ENCODE peak calls at places on chromosomes 16 and 17, in nine cellular contexts. One of them, this sample, is unnamed.

GRCh38 chr17:37294888-37295287 is 80.9 kb upstream of the C17orf78 start:
- DNase-seq in mucosa of descending colon: no peak
- DNase-seq in left ventricle myocardium inferior: no peak
- DNase-seq in ovary: no peak
- DNase-seq in bronchial epithelial cell: no peak
- DNase-seq in CD4-positive, alpha-beta T cell: no peak
- DNase-seq in BE2C: no peak
- DNase-seq in AG09309: no peak
- DNase-seq in neural progenitor cell: peak; percentile 16
- DNase-seq in this sample: no peak

GRCh38 chr17:39527220-39527813 is 66.0 kb downstream of the CDK12 start:
- DNase-seq in left ventricle myocardium inferior: no peak
- DNase-seq in bronchial epithelial cell: peak; percentile 38
- DNase-seq in ovary: no peak
- DNase-seq in AG09309: no peak
- DNase-seq in mucosa of descending colon: no peak
- DNase-seq in BE2C: no peak
- DNase-seq in CD4-positive, alpha-beta T cell: no peak
- DNase-seq in neural progenitor cell: peak; percentile 39
- DNase-seq in this sample: no peak

GRCh38 chr17:34658796-34659195 is 79.4 kb downstream of the TMEM132E start:
- DNase-seq in BE2C: no peak
- DNase-seq in AG09309: no peak
- DNase-seq in CD4-positive, alpha-beta T cell: no peak
- DNase-seq in mucosa of descending colon: no peak
- DNase-seq in ovary: no peak
- DNase-seq in bronchial epithelial cell: no peak
- DNase-seq in left ventricle myocardium inferior: no peak
- DNase-seq in neural progenitor cell: no peak
- DNase-seq in this sample: no peak

GRCh38 chr17:4858880-4859260 is 25.7 kb downstream of the MINK1 start:
- DNase-seq in mucosa of descending colon: no peak
- DNase-seq in bronchial epithelial cell: peak; percentile 93
- DNase-seq in AG09309: no peak
- DNase-seq in ovary: no peak
- DNase-seq in CD4-positive, alpha-beta T cell: no peak
- DNase-seq in left ventricle myocardium inferior: peak; percentile 63
- DNase-seq in neural progenitor cell: no peak
- DNase-seq in BE2C: peak; percentile 47
- DNase-seq in this sample: peak; percentile 66

GRCh38 chr17:80455328-80455710 is 21.1 kb downstream of the NPTX1 start:
- DNase-seq in AG09309: no peak
- DNase-seq in BE2C: peak; percentile 70
- DNase-seq in CD4-positive, alpha-beta T cell: no peak
- DNase-seq in mucosa of descending colon: no peak
- DNase-seq in neural progenitor cell: peak; percentile 86
- DNase-seq in bronchial epithelial cell: no peak
- DNase-seq in ovary: no peak
- DNase-seq in left ventricle myocardium inferior: no peak
- DNase-seq in this sample: peak; percentile 53

GRCh38 chr17:35460354-35460851 is 11.8 kb upstream of the SLFN13 start:
- DNase-seq in mucosa of descending colon: peak; percentile 91
- DNase-seq in bronchial epithelial cell: peak; percentile 23
- DNase-seq in AG09309: no peak
- DNase-seq in neural progenitor cell: peak; percentile 87
- DNase-seq in left ventricle myocardium inferior: peak; percentile 25
- DNase-seq in CD4-positive, alpha-beta T cell: peak; percentile 41
- DNase-seq in ovary: peak; percentile 18
- DNase-seq in BE2C: peak; percentile 17
- DNase-seq in this sample: no peak

GRCh38 chr17:49748791-49749190 is 15.1 kb downstream of the FAM117A start:
- DNase-seq in BE2C: no peak
- DNase-seq in neural progenitor cell: no peak
- DNase-seq in bronchial epithelial cell: no peak
- DNase-seq in mucosa of descending colon: peak; percentile 61
- DNase-seq in ovary: no peak
- DNase-seq in left ventricle myocardium inferior: no peak
- DNase-seq in AG09309: no peak
- DNase-seq in CD4-positive, alpha-beta T cell: peak; percentile 37
- DNase-seq in this sample: no peak

GRCh38 chr17:82333279-82334171 is at the start of gene SECTM1:
- DNase-seq in left ventricle myocardium inferior: peak; percentile 66
- DNase-seq in mucosa of descending colon: peak; percentile 82
- DNase-seq in BE2C: peak; percentile 26
- DNase-seq in CD4-positive, alpha-beta T cell: no peak
- DNase-seq in neural progenitor cell: peak; percentile 72
- DNase-seq in AG09309: no peak
- DNase-seq in ovary: peak; percentile 74
- DNase-seq in bronchial epithelial cell: no peak
- DNase-seq in this sample: peak; percentile 21

GRCh38 chr17:14510136-14510535 is 209.3 kb downstream of the HS3ST3B1 start:
- DNase-seq in BE2C: no peak
- DNase-seq in neural progenitor cell: no peak
- DNase-seq in ovary: no peak
- DNase-seq in AG09309: peak; percentile 11
- DNase-seq in CD4-positive, alpha-beta T cell: no peak
- DNase-seq in bronchial epithelial cell: peak; percentile 45
- DNase-seq in left ventricle myocardium inferior: no peak
- DNase-seq in mucosa of descending colon: no peak
- DNase-seq in this sample: no peak

GRCh38 chr17:50570516-50570915 is 10.0 kb downstream of the CACNA1G start:
- DNase-seq in BE2C: no peak
- DNase-seq in ovary: no peak
- DNase-seq in left ventricle myocardium inferior: no peak
- DNase-seq in bronchial epithelial cell: no peak
- DNase-seq in AG09309: no peak
- DNase-seq in CD4-positive, alpha-beta T cell: no peak
- DNase-seq in mucosa of descending colon: no peak
- DNase-seq in neural progenitor cell: no peak
- DNase-seq in this sample: no peak

GRCh38 chr16:58435779-58436178 is 43.5 kb downstream of the GINS3 start:
- DNase-seq in AG09309: no peak
- DNase-seq in ovary: no peak
- DNase-seq in bronchial epithelial cell: no peak
- DNase-seq in left ventricle myocardium inferior: no peak
- DNase-seq in mucosa of descending colon: no peak
- DNase-seq in neural progenitor cell: no peak
- DNase-seq in CD4-positive, alpha-beta T cell: no peak
- DNase-seq in BE2C: no peak
- DNase-seq in this sample: no peak

GRCh38 chr17:9862191-9862590 is 36.5 kb downstream of the GLP2R start:
- DNase-seq in mucosa of descending colon: no peak
- DNase-seq in CD4-positive, alpha-beta T cell: no peak
- DNase-seq in bronchial epithelial cell: no peak
- DNase-seq in neural progenitor cell: no peak
- DNase-seq in AG09309: no peak
- DNase-seq in BE2C: no peak
- DNase-seq in ovary: no peak
- DNase-seq in left ventricle myocardium inferior: no peak
- DNase-seq in this sample: no peak

GRCh38 chr16:84778720-84779119 is 41.1 kb upstream of the CRISPLD2 start:
- DNase-seq in CD4-positive, alpha-beta T cell: no peak
- DNase-seq in AG09309: no peak
- DNase-seq in ovary: no peak
- DNase-seq in mucosa of descending colon: no peak
- DNase-seq in left ventricle myocardium inferior: no peak
- DNase-seq in bronchial epithelial cell: no peak
- DNase-seq in neural progenitor cell: no peak
- DNase-seq in BE2C: no peak
- DNase-seq in this sample: no peak

GRCh38 chr17:1532836-1533602 is 16.6 kb upstream of the INPP5K start:
- DNase-seq in BE2C: peak; percentile 34
- DNase-seq in left ventricle myocardium inferior: no peak
- DNase-seq in ovary: no peak
- DNase-seq in neural progenitor cell: peak; percentile 69
- DNase-seq in AG09309: no peak
- DNase-seq in mucosa of descending colon: no peak
- DNase-seq in CD4-positive, alpha-beta T cell: peak; percentile 48
- DNase-seq in bronchial epithelial cell: no peak
- DNase-seq in this sample: no peak

GRCh38 chr16:85428899-85429775 is 184.0 kb upstream of the GSE1 start:
- DNase-seq in BE2C: peak; percentile 55
- DNase-seq in left ventricle myocardium inferior: peak; percentile 11
- DNase-seq in bronchial epithelial cell: no peak
- DNase-seq in CD4-positive, alpha-beta T cell: no peak
- DNase-seq in neural progenitor cell: no peak
- DNase-seq in ovary: peak; percentile 20
- DNase-seq in AG09309: no peak
- DNase-seq in mucosa of descending colon: peak; percentile 39
- DNase-seq in this sample: no peak

GRCh38 chr17:75693500-75694481 is 26.7 kb downstream of the SAP30BP start:
- DNase-seq in ovary: no peak
- DNase-seq in mucosa of descending colon: no peak
- DNase-seq in CD4-positive, alpha-beta T cell: no peak
- DNase-seq in BE2C: peak; percentile 91
- DNase-seq in left ventricle myocardium inferior: peak; percentile 82
- DNase-seq in AG09309: peak; percentile 91
- DNase-seq in neural progenitor cell: peak; percentile 71
- DNase-seq in bronchial epithelial cell: peak; percentile 57
- DNase-seq in this sample: peak; percentile 89

GRCh38 chr17:12644623-12645022 is 21.1 kb upstream of the MYOCD start:
- DNase-seq in ovary: no peak
- DNase-seq in left ventricle myocardium inferior: no peak
- DNase-seq in BE2C: no peak
- DNase-seq in AG09309: no peak
- DNase-seq in bronchial epithelial cell: no peak
- DNase-seq in CD4-positive, alpha-beta T cell: no peak
- DNase-seq in mucosa of descending colon: no peak
- DNase-seq in neural progenitor cell: no peak
- DNase-seq in this sample: no peak

GRCh38 chr17:66371561-66371960 is 69.1 kb downstream of the PRKCA start:
- DNase-seq in neural progenitor cell: no peak
- DNase-seq in ovary: no peak
- DNase-seq in BE2C: no peak
- DNase-seq in left ventricle myocardium inferior: no peak
- DNase-seq in bronchial epithelial cell: no peak
- DNase-seq in mucosa of descending colon: no peak
- DNase-seq in AG09309: no peak
- DNase-seq in CD4-positive, alpha-beta T cell: no peak
- DNase-seq in this sample: no peak

GRCh38 chr16:23128056-23128455 is 21.2 kb downstream of the USP31 start:
- DNase-seq in mucosa of descending colon: no peak
- DNase-seq in left ventricle myocardium inferior: no peak
- DNase-seq in bronchial epithelial cell: no peak
- DNase-seq in neural progenitor cell: no peak
- DNase-seq in AG09309: no peak
- DNase-seq in CD4-positive, alpha-beta T cell: no peak
- DNase-seq in BE2C: no peak
- DNase-seq in ovary: no peak
- DNase-seq in this sample: no peak

GRCh38 chr16:41439-42068 is 11.9 kb downstream of the POLR3K start:
- DNase-seq in BE2C: no peak
- DNase-seq in left ventricle myocardium inferior: no peak
- DNase-seq in bronchial epithelial cell: no peak
- DNase-seq in ovary: no peak
- DNase-seq in CD4-positive, alpha-beta T cell: no peak
- DNase-seq in neural progenitor cell: no peak
- DNase-seq in mucosa of descending colon: peak; percentile 30
- DNase-seq in AG09309: no peak
- DNase-seq in this sample: no peak

GRCh38 chr17:45270828-45271418 is 9.0 kb upstream of the SPATA32 start:
- DNase-seq in mucosa of descending colon: no peak
- DNase-seq in ovary: no peak
- DNase-seq in CD4-positive, alpha-beta T cell: peak; percentile 49
- DNase-seq in neural progenitor cell: peak; percentile 71
- DNase-seq in AG09309: no peak
- DNase-seq in BE2C: peak; percentile 69
- DNase-seq in left ventricle myocardium inferior: no peak
- DNase-seq in bronchial epithelial cell: no peak
- DNase-seq in this sample: no peak
- TF ChIP-seq CTCF in mucosa of descending colon: peak; percentile 56
- TF ChIP-seq CTCF in ovary: no peak
- TF ChIP-seq CTCF in CD4-positive, alpha-beta T cell: peak; percentile 71
- TF ChIP-seq CTCF in neural progenitor cell: peak; percentile 83
- TF ChIP-seq CTCF in AG09309: peak; percentile 69
- TF ChIP-seq CTCF in BE2C: peak; percentile 83
- TF ChIP-seq CTCF in left ventricle myocardium inferior: peak; percentile 58
- TF ChIP-seq CTCF in bronchial epithelial cell: peak; percentile 74
- TF ChIP-seq CTCF in this sample: peak; percentile 15

GRCh38 chr16:29315916-29316517 is 90.5 kb downstream of the NPIPB11 start:
- DNase-seq in bronchial epithelial cell: no peak
- DNase-seq in mucosa of descending colon: no peak
- DNase-seq in left ventricle myocardium inferior: no peak
- DNase-seq in neural progenitor cell: peak; percentile 58
- DNase-seq in ovary: no peak
- DNase-seq in BE2C: peak; percentile 41
- DNase-seq in AG09309: no peak
- DNase-seq in CD4-positive, alpha-beta T cell: no peak
- DNase-seq in this sample: no peak
- TF ChIP-seq CTCF in bronchial epithelial cell: peak; percentile 22
- TF ChIP-seq CTCF in mucosa of descending colon: no peak
- TF ChIP-seq CTCF in left ventricle myocardium inferior: peak; percentile 40
- TF ChIP-seq CTCF in neural progenitor cell: peak; percentile 54
- TF ChIP-seq CTCF in ovary: no peak
- TF ChIP-seq CTCF in BE2C: peak; percentile 53
- TF ChIP-seq CTCF in AG09309: no peak
- TF ChIP-seq CTCF in CD4-positive, alpha-beta T cell: no peak
- TF ChIP-seq CTCF in this sample: no peak

GRCh38 chr16:56643833-56644232 is 5.4 kb downstream of the MT1A start:
- DNase-seq in CD4-positive, alpha-beta T cell: no peak
- DNase-seq in neural progenitor cell: no peak
- DNase-seq in BE2C: no peak
- DNase-seq in bronchial epithelial cell: no peak
- DNase-seq in left ventricle myocardium inferior: no peak
- DNase-seq in AG09309: no peak
- DNase-seq in mucosa of descending colon: peak; percentile 25
- DNase-seq in ovary: no peak
- DNase-seq in this sample: no peak
- TF ChIP-seq CTCF in CD4-positive, alpha-beta T cell: no peak
- TF ChIP-seq CTCF in neural progenitor cell: no peak
- TF ChIP-seq CTCF in BE2C: no peak
- TF ChIP-seq CTCF in bronchial epithelial cell: no peak
- TF ChIP-seq CTCF in left ventricle myocardium inferior: no peak
- TF ChIP-seq CTCF in AG09309: no peak
- TF ChIP-seq CTCF in mucosa of descending colon: no peak
- TF ChIP-seq CTCF in ovary: no peak
- TF ChIP-seq CTCF in this sample: no peak

DNA sequence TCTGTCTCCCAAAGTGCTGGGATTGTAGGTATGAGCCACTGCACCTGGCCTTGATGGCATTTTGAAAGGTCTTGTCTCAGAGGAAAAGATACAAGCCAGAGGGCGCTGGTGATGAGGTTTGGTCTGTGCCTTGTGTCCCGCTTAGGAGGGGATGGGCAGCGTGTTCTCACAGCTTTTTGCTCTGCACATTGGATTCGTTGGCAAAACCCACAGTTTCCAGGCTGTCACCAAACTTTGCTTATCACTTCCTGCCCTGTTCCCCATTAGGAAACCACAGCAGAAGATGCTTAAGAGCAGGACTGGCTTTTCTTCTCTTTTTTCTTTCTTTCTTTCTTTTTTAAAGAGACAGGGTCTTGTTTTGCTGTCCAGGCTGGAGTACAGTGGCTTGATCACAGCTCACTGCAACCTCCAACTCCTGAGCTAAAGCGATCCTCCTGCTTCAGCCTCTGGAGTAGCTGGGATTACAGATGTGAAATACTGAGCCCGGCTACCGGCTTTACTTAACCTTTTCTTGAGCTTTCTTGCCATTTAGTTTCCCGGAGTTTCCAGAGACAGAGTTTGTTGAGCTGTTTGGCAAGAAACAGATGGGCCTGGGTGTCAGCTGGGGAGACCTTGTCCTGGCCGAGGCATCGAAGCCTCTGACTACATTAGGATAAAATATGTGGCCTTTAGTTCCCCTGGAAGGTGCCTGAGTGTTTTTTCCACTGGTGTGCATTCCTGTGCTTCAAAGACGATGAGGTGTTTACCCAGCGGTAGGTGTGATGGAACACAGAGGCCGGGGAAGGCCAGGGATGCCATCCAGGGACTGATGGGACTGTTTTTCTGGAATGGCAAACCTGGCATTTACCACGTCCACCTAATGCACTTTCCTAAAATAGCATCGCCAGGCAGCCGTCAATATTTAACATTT is 112.9 kb downstream of the ABCC1 start:
- DNase-seq in ovary: no peak
- DNase-seq in mucosa of descending colon: no peak
- DNase-seq in neural progenitor cell: peak; percentile 11
- DNase-seq in left ventricle myocardium inferior: peak; percentile 29
- DNase-seq in BE2C: no peak
- DNase-seq in AG09309: no peak
- DNase-seq in bronchial epithelial cell: no peak
- DNase-seq in CD4-positive, alpha-beta T cell: no peak
- DNase-seq in this sample: no peak
- TF ChIP-seq CTCF in ovary: no peak
- TF ChIP-seq CTCF in mucosa of descending colon: no peak
- TF ChIP-seq CTCF in neural progenitor cell: peak; percentile 11
- TF ChIP-seq CTCF in left ventricle myocardium inferior: no peak
- TF ChIP-seq CTCF in BE2C: no peak
- TF ChIP-seq CTCF in AG09309: no peak
- TF ChIP-seq CTCF in bronchial epithelial cell: no peak
- TF ChIP-seq CTCF in CD4-positive, alpha-beta T cell: no peak
- TF ChIP-seq CTCF in this sample: no peak

This sample was measured in dorsolateral prefrontal cortex.